ENCODE peak calls at places on chromosomes 1 and 21, in four cellular contexts. One of them, this sample, is unnamed.

GRCh38 chr21:28783641-28784185 is 209.0 kb downstream of the LTN1 start:
- DNase-seq in mammary epithelial cell: no peak
- DNase-seq in NCI-H345: no peak
- DNase-seq in AG10803: no peak
- DNase-seq in this sample: no peak

GRCh38 chr1:83910461-83910860 is 88.5 kb downstream of the TTLL7 start:
- DNase-seq in mammary epithelial cell: no peak
- DNase-seq in NCI-H345: no peak
- DNase-seq in AG10803: no peak
- DNase-seq in this sample: no peak

GRCh38 chr1:118928739-118929554 is 59.2 kb downstream of the TBX15 start:
- DNase-seq in mammary epithelial cell: peak; percentile 34
- DNase-seq in NCI-H345: no peak
- DNase-seq in AG10803: peak; percentile 29
- DNase-seq in this sample: no peak

GRCh38 chr1:109895720-109896504 is 14.7 kb upstream of the CSF1 start:
- DNase-seq in mammary epithelial cell: no peak
- DNase-seq in NCI-H345: no peak
- DNase-seq in AG10803: no peak
- DNase-seq in this sample: no peak

GRCh38 chr1:1358433-1359201 is at the start of gene MXRA8:
- DNase-seq in mammary epithelial cell: no peak
- DNase-seq in NCI-H345: no peak
- DNase-seq in AG10803: peak; percentile 94
- DNase-seq in this sample: no peak

GRCh38 chr1:244761279-244761678 is 74.2 kb upstream of the COX20 start:
- DNase-seq in mammary epithelial cell: no peak
- DNase-seq in NCI-H345: no peak
- DNase-seq in AG10803: no peak
- DNase-seq in this sample: no peak

GRCh38 chr1:226588484-226588883 is 39.9 kb downstream of the STUM start:
- DNase-seq in mammary epithelial cell: no peak
- DNase-seq in NCI-H345: no peak
- DNase-seq in AG10803: peak; percentile 11
- DNase-seq in this sample: no peak

GRCh38 chr1:68051475-68051874 is 1.0 kb upstream of the DIRAS3 start:
- DNase-seq in mammary epithelial cell: peak; percentile 67
- DNase-seq in NCI-H345: no peak
- DNase-seq in AG10803: peak; percentile 73
- DNase-seq in this sample: no peak

GRCh38 chr1:156705321-156705917 is at the start of gene CRABP2:
- DNase-seq in mammary epithelial cell: no peak
- DNase-seq in NCI-H345: no peak
- DNase-seq in AG10803: peak; percentile 45
- DNase-seq in this sample: peak; percentile 66

GRCh38 chr1:43395523-43395922 is 5.8 kb downstream of the SZT2 start:
- DNase-seq in mammary epithelial cell: no peak
- DNase-seq in NCI-H345: no peak
- DNase-seq in AG10803: no peak
- DNase-seq in this sample: no peak

GRCh38 chr1:52658795-52659194 is 25.8 kb downstream of the SHISAL2A start:
- DNase-seq in mammary epithelial cell: peak; percentile 81
- DNase-seq in NCI-H345: no peak
- DNase-seq in AG10803: no peak
- DNase-seq in this sample: no peak

GRCh38 chr1:160006312-160006940 is 25.4 kb downstream of the PIGM start:
- DNase-seq in mammary epithelial cell: peak; percentile 59
- DNase-seq in NCI-H345: peak; percentile 79
- DNase-seq in AG10803: peak; percentile 64
- DNase-seq in this sample: peak; percentile 82

GRCh38 chr1:8055973-8056372 is 29.9 kb upstream of the ERRFI1 start:
- DNase-seq in mammary epithelial cell: peak; percentile 95
- DNase-seq in NCI-H345: no peak
- DNase-seq in AG10803: peak; percentile 86
- DNase-seq in this sample: no peak

GRCh38 chr1:214549604-214550338 is 1.6 kb downstream of the PTPN14 start:
- DNase-seq in mammary epithelial cell: peak; percentile 49
- DNase-seq in NCI-H345: no peak
- DNase-seq in AG10803: peak; percentile 54
- DNase-seq in this sample: no peak

GRCh38 chr1:202009326-202010031 is 908 bp upstream of the ELF3 start:
- DNase-seq in mammary epithelial cell: peak; percentile 80
- DNase-seq in NCI-H345: peak; percentile 86
- DNase-seq in AG10803: peak; percentile 67
- DNase-seq in this sample: peak; percentile 87

GRCh38 chr1:5896706-5897105 is 95.5 kb downstream of the NPHP4 start:
- DNase-seq in mammary epithelial cell: no peak
- DNase-seq in NCI-H345: no peak
- DNase-seq in AG10803: no peak
- DNase-seq in this sample: no peak

GRCh38 chr1:202405928-202406327 is 57.4 kb downstream of the PPP1R12B start:
- DNase-seq in mammary epithelial cell: no peak
- DNase-seq in NCI-H345: no peak
- DNase-seq in AG10803: peak; percentile 16
- DNase-seq in this sample: no peak

GRCh38 chr1:168726311-168726710 is 2.7 kb downstream of the DPT start:
- DNase-seq in mammary epithelial cell: no peak
- DNase-seq in NCI-H345: no peak
- DNase-seq in AG10803: no peak
- DNase-seq in this sample: no peak

GRCh38 chr1:111110197-111110899 is 29.5 kb downstream of the DRAM2 start:
- DNase-seq in mammary epithelial cell: no peak
- DNase-seq in NCI-H345: no peak
- DNase-seq in AG10803: peak; percentile 6
- DNase-seq in this sample: no peak

GRCh38 chr1:232984577-232985425 is 34.4 kb downstream of the NTPCR start:
- DNase-seq in mammary epithelial cell: no peak
- DNase-seq in NCI-H345: no peak
- DNase-seq in AG10803: no peak
- DNase-seq in this sample: no peak

GRCh38 chr1:1891349-1892078 is 627 bp upstream of the GNB1 start:
- DNase-seq in mammary epithelial cell: peak; percentile 38
- DNase-seq in NCI-H345: peak; percentile 77
- DNase-seq in AG10803: peak; percentile 70
- DNase-seq in this sample: peak; percentile 80

GRCh38 chr1:207964195-207964966 is 53.5 kb upstream of the CD34 start:
- DNase-seq in mammary epithelial cell: no peak
- DNase-seq in NCI-H345: no peak
- DNase-seq in AG10803: peak; percentile 40
- DNase-seq in this sample: no peak

GRCh38 chr21:38913120-38913975 is 107.6 kb downstream of the ETS2 start:
- DNase-seq in mammary epithelial cell: peak; percentile 87
- DNase-seq in NCI-H345: peak; percentile 95
- DNase-seq in AG10803: peak; percentile 36
- DNase-seq in this sample: peak; percentile 23

GRCh38 chr1:33260435-33260980 is 4.2 kb downstream of the ZNF362 start:
- DNase-seq in mammary epithelial cell: no peak
- DNase-seq in NCI-H345: peak; percentile 16
- DNase-seq in AG10803: no peak
- DNase-seq in this sample: no peak

GRCh38 chr1:42319871-42320484 is 15.1 kb downstream of the FOXJ3 start:
- DNase-seq in mammary epithelial cell: no peak
- DNase-seq in NCI-H345: no peak
- DNase-seq in AG10803: no peak
- DNase-seq in this sample: no peak

GRCh38 chr1:61042679-61043009 is 39.7 kb upstream of the NFIA start:
- DNase-seq in mammary epithelial cell: no peak
- DNase-seq in NCI-H345: no peak
- DNase-seq in AG10803: no peak
- DNase-seq in this sample: peak; percentile 28

GRCh38 chr1:163090321-163090945 is 21.3 kb downstream of the RGS4 start:
- DNase-seq in mammary epithelial cell: peak; percentile 57
- DNase-seq in NCI-H345: no peak
- DNase-seq in AG10803: peak; percentile 51
- DNase-seq in this sample: no peak

GRCh38 chr1:172269084-172269483 is 151.4 kb upstream of the C1orf105 start:
- DNase-seq in mammary epithelial cell: no peak
- DNase-seq in NCI-H345: no peak
- DNase-seq in AG10803: no peak
- DNase-seq in this sample: no peak

GRCh38 chr1:29099286-29099685 is 24.4 kb downstream of the TMEM200B start:
- DNase-seq in mammary epithelial cell: no peak
- DNase-seq in NCI-H345: no peak
- DNase-seq in AG10803: no peak
- DNase-seq in this sample: no peak

This sample was measured in NCI-H1436.